ENCODE peak calls at places on chromosomes 16 and 17, in four cellular contexts. T, X, G and Q are unnamed samples.

GRCh38 chr16:16861546-16861945 is 482.6 kb downstream of the NPIPA7 start:
- DNase-seq in G (no peak), T (peak), X (peak), Q (peak)

GRCh38 chr17:47649972-47650524 is 329 bp downstream of the KPNB1 start:
- DNase-seq in G (no peak), T (peak), X (peak), Q (no peak)

GRCh38 chr16:88940196-88941050 is 36.6 kb downstream of the CBFA2T3 start:
- DNase-seq in T (no peak), X (no peak), G (no peak), Q (no peak)

GRCh38 chr16:88395669-88396584 is 13.2 kb downstream of the ZNF469 start:
- DNase-seq in X (no peak), T (no peak), G (no peak), Q (no peak)

GRCh38 chr17:6269474-6269873 is 165.4 kb downstream of the AIPL1 start:
- DNase-seq in T (peak), G (peak), X (peak), Q (peak)

GRCh38 chr16:2288701-2289100 is 20.8 kb upstream of the RNPS1 start:
- DNase-seq in T (no peak), G (no peak), X (no peak), Q (no peak)

GRCh38 chr16:17237350-17237944 is 233.3 kb downstream of the XYLT1 start:
- DNase-seq in T (no peak), X (no peak), G (no peak), Q (no peak)

GRCh38 chr16:4935231-4935855 is 1.6 kb downstream of the PPL start:
- DNase-seq in G (no peak), X (no peak), T (no peak), Q (no peak)

GRCh38 chr17:76411247-76411646 is 26.8 kb downstream of the SPHK1 start:
- DNase-seq in T (no peak), X (no peak), G (no peak), Q (no peak)

GRCh38 chr17:46765491-46765890 is 53.0 kb downstream of the WNT3 start:
- DNase-seq in X (no peak), T (no peak), G (no peak), Q (no peak)

DNA sequence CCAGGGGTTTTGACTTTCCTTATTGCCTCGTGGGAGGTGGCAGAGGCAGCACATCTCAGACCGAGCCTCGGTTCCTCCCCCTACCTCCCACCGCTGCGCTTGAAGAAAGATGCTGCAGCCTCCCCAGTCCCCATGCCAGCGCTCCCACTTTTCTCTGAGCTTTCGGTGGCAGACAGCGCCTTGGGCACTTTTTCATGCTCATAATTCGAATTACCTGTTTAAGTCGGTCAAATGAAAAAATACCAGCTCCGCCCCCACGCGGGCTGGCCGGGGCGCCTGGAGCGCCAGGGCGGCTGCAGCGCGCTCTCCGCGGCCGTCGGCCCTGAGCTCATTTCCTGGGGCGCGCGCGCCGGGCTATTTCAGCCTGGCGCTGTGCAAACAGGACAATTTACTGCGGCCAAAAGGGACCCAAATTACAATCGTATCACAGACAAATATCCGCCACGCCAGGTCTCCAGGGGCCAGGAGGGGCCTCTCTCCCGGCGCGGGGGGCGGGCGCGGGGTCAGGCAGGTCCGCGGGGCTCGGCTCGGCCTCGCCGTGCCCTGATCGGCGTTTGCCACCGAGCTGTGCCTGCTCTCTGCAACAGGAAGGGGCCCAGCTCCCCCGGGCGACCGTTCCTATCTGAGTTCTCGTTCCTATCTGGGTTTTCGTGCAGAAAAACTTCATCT is 45.0 kb downstream of the SOST start:
- DNase-seq in X (no peak), G (peak), T (peak), Q (peak)
- H3K27ac ChIP-seq in X (no peak), G (peak), T (peak), Q (no peak)

GRCh38 chr16:48365030-48365600 is 20.1 kb downstream of the SIAH1 start:
- DNase-seq in T (no peak), G (no peak), X (no peak), Q (no peak)
- H3K27ac ChIP-seq in T (peak), G (no peak), X (no peak), Q (peak)

DNA sequence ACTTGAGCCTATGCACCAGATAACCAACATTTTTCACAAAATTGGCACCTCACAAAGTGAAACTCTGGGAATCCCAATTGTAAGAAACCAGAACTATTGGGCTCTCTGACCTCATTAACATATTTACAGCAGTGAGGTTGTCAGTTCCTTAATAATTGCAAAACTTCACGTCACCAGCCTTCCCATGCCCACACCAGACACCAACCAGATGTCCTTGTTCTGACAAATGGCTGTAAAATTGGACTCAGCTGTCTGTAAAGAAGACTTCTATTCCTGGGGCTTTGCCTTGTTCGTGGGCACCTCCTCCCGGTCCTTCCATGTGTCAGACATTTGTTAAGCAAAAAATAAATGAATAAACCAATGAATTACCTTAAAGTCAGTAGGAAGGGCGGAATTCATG is 284.2 kb upstream of the CDH11 start:
- DNase-seq in T (no peak), G (no peak), X (no peak), Q (no peak)
- H3K27ac ChIP-seq in T (no peak), G (no peak), X (no peak), Q (no peak)

DNA sequence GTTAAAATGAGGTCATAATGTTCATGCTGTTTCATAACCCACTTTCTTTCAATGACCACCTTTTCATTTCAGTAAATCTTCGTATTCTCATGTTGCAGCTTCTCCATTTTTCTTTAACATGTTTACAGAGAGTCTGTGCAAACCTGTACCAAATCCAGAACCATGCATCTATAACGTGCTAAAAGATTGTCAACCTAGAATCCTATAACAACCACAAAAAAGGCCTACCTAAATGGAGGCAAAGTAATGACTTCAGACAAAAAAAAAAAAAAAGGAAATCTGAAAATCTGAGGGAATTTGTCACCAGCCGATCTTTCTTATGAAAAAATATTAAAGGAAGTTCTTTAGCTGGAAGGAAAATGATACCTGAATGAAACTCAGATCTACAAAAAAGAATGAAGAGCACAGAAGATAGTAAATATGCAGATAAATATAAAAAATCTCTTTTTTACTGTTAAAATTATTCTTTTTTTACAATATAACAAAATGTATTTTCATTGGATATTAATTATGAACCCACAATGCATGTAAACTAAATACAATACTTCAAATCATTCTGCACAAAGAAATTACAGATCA is 1.4 kb upstream of the SLFN11 start:
- DNase-seq in G (peak), T (no peak), X (no peak), Q (no peak)
- H3K27ac ChIP-seq in G (peak), T (peak), X (no peak), Q (no peak)

DNA sequence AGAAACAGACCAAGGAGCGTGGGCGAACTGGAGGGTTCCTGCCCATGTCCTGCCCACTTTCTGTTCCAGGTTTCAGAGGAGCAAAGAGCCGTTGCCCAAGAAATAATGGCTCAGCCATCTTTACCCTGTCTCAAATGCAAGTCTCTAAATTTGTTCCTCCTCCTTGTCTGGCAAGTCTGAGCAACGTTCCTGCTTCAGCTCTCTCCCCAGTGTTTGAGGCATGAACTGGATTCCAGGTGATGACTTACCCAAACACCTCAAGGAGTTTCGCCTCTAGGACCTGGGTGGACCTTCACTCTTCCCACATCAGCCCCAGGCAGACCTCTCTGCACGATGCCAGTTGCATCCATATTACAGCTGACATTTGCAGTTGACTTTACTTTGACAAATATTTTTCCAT is 521.9 kb upstream of the HSBP1 start:
- DNase-seq in X (no peak), G (no peak), T (no peak), Q (no peak)
- H3K27ac ChIP-seq in X (no peak), G (no peak), T (no peak), Q (no peak)

GRCh38 chr17:42243493-42243982 is 32.7 kb downstream of the STAT5B start:
- DNase-seq in X (no peak), T (no peak), G (no peak), Q (no peak)
- H3K27ac ChIP-seq in X (no peak), T (peak), G (no peak), Q (no peak)

GRCh38 chr16:84703671-84704070 is 3.9 kb downstream of the USP10 start:
- DNase-seq in X (no peak), G (no peak), T (no peak), Q (peak)

GRCh38 chr16:84700518-84701277 is 898 bp downstream of the USP10 start:
- DNase-seq in G (peak), T (peak), X (peak), Q (peak)

GRCh38 chr16:84704253-84704652 is 4.5 kb downstream of the USP10 start:
- DNase-seq in X (no peak), T (no peak), G (no peak), Q (no peak)

GRCh38 chr16:84699147-84699711 is 571 bp upstream of the USP10 start:
- DNase-seq in X (no peak), T (peak), G (peak), Q (no peak)

GRCh38 chr16:84699712-84700517 is at the start of gene USP10:
- DNase-seq in X (peak), G (peak), T (peak), Q (peak)
- H3K27ac ChIP-seq in X (peak), G (peak), T (peak), Q (peak)

GRCh38 chr17:7589891-7590611 is at the start of gene SOX15:
- DNase-seq in G (no peak), X (no peak), T (no peak), Q (no peak)

GRCh38 chr17:7589204-7589868 is 558 bp downstream of the SOX15 start:
- DNase-seq in G (peak), T (no peak), X (peak), Q (peak)

GRCh38 chr17:7587420-7587786 is 2.5 kb downstream of the SOX15 start:
- DNase-seq in G (no peak), T (no peak), X (no peak), Q (peak)

GRCh38 chr17:7587831-7588230 is 2.1 kb downstream of the SOX15 start:
- DNase-seq in G (no peak), X (no peak), T (no peak), Q (peak)

DNA sequence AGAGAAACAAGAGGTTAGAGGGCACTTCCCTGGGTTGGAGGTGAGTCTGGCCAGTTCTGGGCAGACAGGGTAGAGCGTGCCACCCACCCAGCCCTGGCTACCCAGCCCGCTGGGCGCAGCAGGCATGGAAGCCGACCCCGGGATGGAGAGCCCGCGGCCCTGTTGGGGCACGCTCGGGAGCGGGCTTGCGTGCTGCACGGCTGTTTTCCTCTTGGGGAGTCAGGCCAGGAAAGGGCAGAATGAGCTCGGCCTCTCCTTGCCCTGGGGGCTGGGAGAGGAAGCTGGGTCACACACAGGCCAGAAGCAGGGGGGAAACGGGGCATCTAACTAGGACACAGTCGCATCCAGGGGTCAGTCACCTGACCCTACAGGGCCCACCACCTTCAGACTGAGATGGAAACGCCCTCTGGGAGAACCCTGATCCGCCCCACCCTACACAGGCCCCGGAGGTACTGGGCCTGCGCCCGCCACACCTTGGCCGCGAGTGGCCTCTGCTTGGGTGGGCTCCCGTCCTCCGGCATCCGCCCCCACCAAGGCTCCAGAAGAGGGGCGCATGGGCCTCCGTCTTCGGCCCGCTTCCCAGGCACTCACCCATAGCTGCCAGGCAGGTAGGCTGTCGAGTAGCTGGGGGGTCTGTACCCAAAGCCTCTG is 1.2 kb downstream of the SOX15 start:
- DNase-seq in X (no peak), G (no peak), T (no peak), Q (no peak)
- H3K27ac ChIP-seq in X (peak), G (no peak), T (peak), Q (peak)

GRCh38 chr17:38713456-38713855 is 8.4 kb downstream of the MLLT6 start:
- DNase-seq in G (no peak), X (no peak), T (no peak), Q (no peak)
- H3K27ac ChIP-seq in G (no peak), X (no peak), T (no peak), Q (no peak)